ENCODE peak calls at places on chromosomes 13 and 19, in nine cellular contexts. N, M, K, F, T, X, W, E and Z are unnamed samples.
A peak's percentile ranks its signal among the peaks of the same experiment; 100 is the strongest.

GRCh38 chr13:109136873-109137272 is 507.5 kb downstream of the MYO16 start:
- DNase-seq in F (no peak), X (no peak), T (no peak), W (no peak), E (no peak), M (no peak), K (no peak), N (no peak), Z (no peak)

GRCh38 chr13:30785146-30785845 is 50.0 kb downstream of the ALOX5AP start:
- DNase-seq in W (no peak), N (no peak), M (no peak), E (no peak), K (no peak), T (no peak), F (no peak), X (no peak), Z (no peak)

GRCh38 chr13:99346328-99347070 is 39.3 kb upstream of the GPR183 start:
- DNase-seq in W (no peak), F (no peak), T (no peak), K (no peak), E (no peak), X (no peak), N (no peak), M (no peak), Z (no peak)

GRCh38 chr19:13621413-13621812 is 115.1 kb upstream of the CACNA1A start:
- DNase-seq in N (peak; percentile 97), E (no peak), W (peak; percentile 93), F (peak; percentile 99), X (peak; percentile 77), K (peak; percentile 96), M (peak; percentile 76), T (no peak), Z (no peak)

GRCh38 chr13:111393221-111393790 is 72.9 kb downstream of the TEX29 start:
- DNase-seq in T (no peak), N (no peak), E (no peak), X (no peak), W (no peak), F (no peak), M (no peak), K (no peak), Z (no peak)

GRCh38 chr19:30558793-30559192 is 186.6 kb downstream of the ZNF536 start:
- DNase-seq in K (no peak), T (no peak), F (no peak), X (no peak), N (no peak), E (no peak), W (no peak), M (no peak), Z (no peak)

GRCh38 chr19:3712663-3713531 is 4.7 kb downstream of the TJP3 start:
- DNase-seq in N (no peak), W (no peak), X (peak; percentile 42), E (no peak), T (no peak), F (no peak), M (no peak), K (no peak), Z (no peak)

GRCh38 chr19:42469311-42470239 is 26.8 kb upstream of the CXCL17 start:
- DNase-seq in E (no peak), F (peak; percentile 32), W (peak; percentile 7), M (peak; percentile 28), K (no peak), N (no peak), T (no peak), X (no peak), Z (peak; percentile 26)

GRCh38 chr13:43227721-43228120 is 204.3 kb downstream of the DNAJC15 start:
- DNase-seq in E (no peak), W (peak; percentile 33), M (no peak), T (no peak), N (peak; percentile 33), X (no peak), K (peak; percentile 9), F (peak; percentile 74), Z (no peak)

GRCh38 chr19:2952953-2953481 is 8.2 kb upstream of the ZNF77 start:
- DNase-seq in F (peak; percentile 34), E (peak; percentile 43), X (peak; percentile 60), N (no peak), W (no peak), K (peak; percentile 91), T (no peak), M (no peak), Z (peak; percentile 49)

GRCh38 chr13:59399513-59399912 is 764.2 kb downstream of the DIAPH3 start:
- DNase-seq in T (no peak), F (no peak), W (no peak), K (no peak), N (no peak), M (no peak), E (no peak), X (no peak), Z (no peak)